ENCODE peak calls at places on chromosomes 5 and 9, in eight cellular contexts. One of them, this sample, is unnamed.

GRCh38 chr9:103991001-103991400 is 103.1 kb upstream of the SMC2 start:
- DNase-seq in prostate gland: no peak
- DNase-seq in AG08395: no peak
- DNase-seq in germinal center: no peak
- DNase-seq in right atrium auricular region: no peak
- DNase-seq in T-helper 9 cell: no peak
- DNase-seq in Calu3: no peak
- DNase-seq in stimulated activated CD4-positive, alpha-beta T cell treated with anti-CD3 and anti-CD28 coated beads, Interleukin-2, amount 100 ng/mL, for 48 hours: no peak
- DNase-seq in this sample: no peak

GRCh38 chr9:40935336-40935735 is 193.1 kb downstream of the FOXD4L6 start:
- DNase-seq in prostate gland: no peak
- DNase-seq in AG08395: no peak
- DNase-seq in germinal center: no peak
- DNase-seq in right atrium auricular region: no peak
- DNase-seq in T-helper 9 cell: no peak
- DNase-seq in Calu3: no peak
- DNase-seq in stimulated activated CD4-positive, alpha-beta T cell treated with anti-CD3 and anti-CD28 coated beads, Interleukin-2, amount 100 ng/mL, for 48 hours: no peak
- DNase-seq in this sample: no peak

GRCh38 chr5:144227363-144227762 is 56.7 kb downstream of the KCTD16 start:
- DNase-seq in prostate gland: no peak
- DNase-seq in AG08395: no peak
- DNase-seq in germinal center: no peak
- DNase-seq in right atrium auricular region: no peak
- DNase-seq in T-helper 9 cell: no peak
- DNase-seq in Calu3: no peak
- DNase-seq in stimulated activated CD4-positive, alpha-beta T cell treated with anti-CD3 and anti-CD28 coated beads, Interleukin-2, amount 100 ng/mL, for 48 hours: no peak
- DNase-seq in this sample: no peak

GRCh38 chr9:76729980-76730737 is 34.1 kb upstream of the PCA3 start:
- DNase-seq in prostate gland: no peak
- DNase-seq in AG08395: no peak
- DNase-seq in germinal center: no peak
- DNase-seq in right atrium auricular region: no peak
- DNase-seq in T-helper 9 cell: no peak
- DNase-seq in Calu3: no peak
- DNase-seq in stimulated activated CD4-positive, alpha-beta T cell treated with anti-CD3 and anti-CD28 coated beads, Interleukin-2, amount 100 ng/mL, for 48 hours: no peak
- DNase-seq in this sample: no peak

GRCh38 chr5:152532714-152533113 is 127.6 kb upstream of the NMUR2 start:
- DNase-seq in prostate gland: no peak
- DNase-seq in AG08395: peak
- DNase-seq in germinal center: no peak
- DNase-seq in right atrium auricular region: no peak
- DNase-seq in T-helper 9 cell: no peak
- DNase-seq in Calu3: peak
- DNase-seq in stimulated activated CD4-positive, alpha-beta T cell treated with anti-CD3 and anti-CD28 coated beads, Interleukin-2, amount 100 ng/mL, for 48 hours: no peak
- DNase-seq in this sample: no peak

GRCh38 chr9:133237271-133237731 is 28.3 kb upstream of the OBP2B start:
- DNase-seq in prostate gland: no peak
- DNase-seq in AG08395: peak
- DNase-seq in germinal center: no peak
- DNase-seq in right atrium auricular region: no peak
- DNase-seq in T-helper 9 cell: no peak
- DNase-seq in Calu3: no peak
- DNase-seq in stimulated activated CD4-positive, alpha-beta T cell treated with anti-CD3 and anti-CD28 coated beads, Interleukin-2, amount 100 ng/mL, for 48 hours: no peak
- DNase-seq in this sample: peak

GRCh38 chr9:101580076-101580475 is 14.7 kb downstream of the PPP3R2 start:
- DNase-seq in prostate gland: no peak
- DNase-seq in AG08395: no peak
- DNase-seq in germinal center: no peak
- DNase-seq in right atrium auricular region: no peak
- DNase-seq in T-helper 9 cell: no peak
- DNase-seq in Calu3: no peak
- DNase-seq in stimulated activated CD4-positive, alpha-beta T cell treated with anti-CD3 and anti-CD28 coated beads, Interleukin-2, amount 100 ng/mL, for 48 hours: no peak
- DNase-seq in this sample: no peak

GRCh38 chr5:88602584-88602983 is 280.4 kb downstream of the MEF2C start:
- DNase-seq in prostate gland: no peak
- DNase-seq in AG08395: no peak
- DNase-seq in germinal center: peak
- DNase-seq in right atrium auricular region: no peak
- DNase-seq in T-helper 9 cell: no peak
- DNase-seq in Calu3: peak
- DNase-seq in stimulated activated CD4-positive, alpha-beta T cell treated with anti-CD3 and anti-CD28 coated beads, Interleukin-2, amount 100 ng/mL, for 48 hours: peak
- DNase-seq in this sample: no peak

GRCh38 chr9:104961238-104961637 is 33.3 kb upstream of the ABCA1 start:
- DNase-seq in prostate gland: no peak
- DNase-seq in AG08395: no peak
- DNase-seq in germinal center: peak
- DNase-seq in right atrium auricular region: no peak
- DNase-seq in T-helper 9 cell: peak
- DNase-seq in Calu3: peak
- DNase-seq in stimulated activated CD4-positive, alpha-beta T cell treated with anti-CD3 and anti-CD28 coated beads, Interleukin-2, amount 100 ng/mL, for 48 hours: peak
- DNase-seq in this sample: no peak